ENCODE peak calls at places on chromosomes 6 and 20, in six cellular contexts. C is NCI-H1092 treated with DMSO at 0.1 percent for 48 hours, G is left lung, Y is anterior cingulate cortex, T is tibial nerve, S is Karpas-422. E is an unnamed sample.

GRCh38 chr6:113184291-113184690 is 672.9 kb upstream of the MARCKS start:
- DNase-seq in C (no peak), G (no peak), Y (no peak), T (no peak), S (no peak), E (no peak)

GRCh38 chr6:162964703-162965140 is 236.9 kb downstream of the PACRG start:
- DNase-seq in C (no peak), G (no peak), Y (no peak), T (peak; percentile 21), S (no peak), E (no peak)

GRCh38 chr6:29656157-29656556 is 735 bp upstream of the MOG start:
- DNase-seq in C (no peak), G (no peak), Y (no peak), T (no peak), S (no peak), E (no peak)

GRCh38 chr20:50439539-50440453 is 70.4 kb upstream of the PTPN1 start:
- DNase-seq in C (no peak), G (no peak), Y (no peak), T (no peak), S (no peak), E (no peak)

GRCh38 chr6:37168163-37168758 is 1.7 kb upstream of the PIM1 start:
- DNase-seq in C (peak; percentile 12), G (no peak), Y (no peak), T (no peak), S (no peak), E (no peak)

GRCh38 chr20:46945465-46945864 is 50.8 kb downstream of the EYA2 start:
- DNase-seq in C (no peak), G (no peak), Y (no peak), T (peak; percentile 52), S (no peak), E (no peak)

GRCh38 chr6:105814745-105815536 is 271.2 kb upstream of the PRDM1 start:
- DNase-seq in C (no peak), G (no peak), Y (no peak), T (no peak), S (no peak), E (no peak)

GRCh38 chr6:130396722-130397121 is 30.9 kb downstream of the TMEM200A start:
- DNase-seq in C (no peak), G (no peak), Y (no peak), T (no peak), S (no peak), E (no peak)

GRCh38 chr6:14130431-14131075 is 13.0 kb downstream of the CD83 start:
- DNase-seq in C (no peak), G (no peak), Y (no peak), T (no peak), S (no peak), E (no peak)

GRCh38 chr6:153959281-153959680 is 79.8 kb upstream of the OPRM1 start:
- DNase-seq in C (no peak), G (no peak), Y (no peak), T (no peak), S (no peak), E (no peak)

GRCh38 chr20:32010096-32010495 is at the start of gene CCM2L:
- DNase-seq in C (no peak), G (no peak), Y (no peak), T (no peak), S (no peak), E (no peak)

GRCh38 chr6:72746276-72746675 is 124.4 kb downstream of the KCNQ5 start:
- DNase-seq in C (no peak), G (no peak), Y (no peak), T (no peak), S (no peak), E (no peak)

GRCh38 chr20:278607-279571 is 11.7 kb downstream of the C20orf96 start:
- DNase-seq in C (no peak), G (no peak), Y (no peak), T (no peak), S (no peak), E (peak; percentile 64)

E was measured in suprapubic skin.